ENCODE peak calls at places on chromosomes 6 and 20, in eight cellular contexts. D is MCF 10A; S is cardiac septum; M is naive thymus-derived CD4-positive, alpha-beta T cell; J is stimulated activated CD4-positive, alpha-beta T cell treated with anti-CD3 and anti-CD28 coated beads, TNF-alpha, amount 100 ng/mL, for 1 hour; K is NCI-H1694 treated with DMSO at 0.1 percent for 48 hours; Y is neural crest cell; H is mucosa of descending colon. N is an unnamed sample.

GRCh38 chr6:89776583-89777233 is 42.9 kb downstream of the MDN1 start:
- DNase-seq in Y (no peak), D (no peak), K (no peak), S (no peak), J (no peak), H (no peak), M (no peak), N (no peak)

GRCh38 chr20:47686545-47686944 is 98.7 kb downstream of the SULF2 start:
- DNase-seq in J (no peak), D (no peak), M (no peak), H (no peak), S (no peak), K (no peak), Y (no peak), N (no peak)

GRCh38 chr6:41449399-41450245 is 96.6 kb upstream of the FOXP4 start:
- DNase-seq in D (peak; percentile 22), J (no peak), Y (no peak), K (no peak), M (no peak), H (peak; percentile 87), S (no peak), N (no peak)

GRCh38 chr6:70905676-70906075 is 51.2 kb downstream of the B3GAT2 start:
- DNase-seq in D (no peak), K (no peak), H (no peak), J (no peak), S (no peak), M (no peak), Y (no peak), N (no peak)

GRCh38 chr6:157289764-157290163 is 33.6 kb downstream of the TMEM242 start:
- DNase-seq in H (no peak), S (no peak), D (no peak), M (no peak), J (no peak), K (no peak), Y (no peak), N (no peak)

GRCh38 chr6:81838031-81838430 is 85.5 kb upstream of the TENT5A start:
- DNase-seq in K (no peak), H (peak; percentile 30), M (no peak), S (no peak), Y (no peak), D (no peak), J (no peak), N (no peak)

GRCh38 chr6:44265843-44266233 is 487 bp upstream of the NFKBIE start:
- DNase-seq in J (no peak), K (no peak), M (no peak), S (no peak), H (no peak), Y (no peak), D (no peak), N (no peak)

GRCh38 chr6:41306187-41306854 is 19.8 kb upstream of the TREM1 start:
- DNase-seq in M (peak; percentile 34), H (peak; percentile 82), D (peak; percentile 72), Y (no peak), K (peak; percentile 48), J (no peak), S (no peak), N (no peak)

GRCh38 chr20:9672976-9673375 is 158.6 kb downstream of the LAMP5 start:
- DNase-seq in Y (no peak), J (no peak), D (no peak), K (no peak), H (no peak), M (no peak), S (no peak), N (no peak)

GRCh38 chr6:37059344-37060194 is 54.1 kb downstream of the FGD2 start:
- DNase-seq in K (no peak), M (no peak), J (no peak), H (peak; percentile 68), Y (peak; percentile 39), D (peak; percentile 97), S (no peak), N (no peak)

GRCh38 chr6:149488815-149489214 is 4.0 kb upstream of the ZC3H12D start:
- DNase-seq in K (no peak), Y (no peak), D (no peak), M (no peak), J (no peak), H (no peak), S (no peak), N (no peak)

GRCh38 chr6:36139431-36139830 is 9.1 kb downstream of the MAPK13 start:
- DNase-seq in K (peak; percentile 63), H (no peak), D (no peak), S (peak; percentile 62), Y (no peak), J (no peak), M (no peak), N (no peak)

GRCh38 chr6:140779991-140780596 is 1352.6 kb upstream of the GJE1 start:
- DNase-seq in K (no peak), S (no peak), D (peak; percentile 67), Y (no peak), H (no peak), J (no peak), M (no peak), N (no peak)

GRCh38 chr6:1708820-1709612 is 99.3 kb downstream of the FOXC1 start:
- DNase-seq in J (no peak), K (no peak), S (peak; percentile 81), Y (peak; percentile 8), M (no peak), D (no peak), H (no peak), N (no peak)

GRCh38 chr6:11410539-11411307 is 126.8 kb upstream of the TMEM170B start:
- DNase-seq in D (no peak), M (no peak), S (no peak), J (no peak), Y (no peak), H (no peak), K (no peak), N (no peak)

GRCh38 chr6:159973406-159973805 is 4.5 kb downstream of the IGF2R start:
- DNase-seq in M (no peak), S (no peak), D (no peak), J (no peak), K (no peak), Y (no peak), H (no peak), N (no peak)

GRCh38 chr20:47568019-47568418 is 66.3 kb downstream of the NCOA3 start:
- DNase-seq in K (no peak), D (peak; percentile 27), J (no peak), H (peak; percentile 46), S (no peak), Y (no peak), M (no peak), N (no peak)

GRCh38 chr6:165659945-165660862 is 2.8 kb downstream of the PDE10A start:
- DNase-seq in Y (no peak), S (no peak), J (no peak), K (no peak), H (no peak), D (no peak), M (no peak), N (no peak)

GRCh38 chr6:38713812-38714211 is 1.3 kb upstream of the DNAH8 start:
- DNase-seq in Y (no peak), D (no peak), S (no peak), H (peak; percentile 34), K (no peak), M (no peak), J (peak; percentile 5), N (peak; percentile 44)

GRCh38 chr20:45860573-45861011 is 3.2 kb downstream of the ZSWIM3 start:
- DNase-seq in J (no peak), D (no peak), Y (no peak), S (no peak), H (no peak), M (no peak), K (no peak), N (no peak)

GRCh38 chr6:31493875-31494694 is 3.9 kb upstream of the MICB start:
- DNase-seq in H (peak; percentile 95), M (peak; percentile 33), D (peak; percentile 86), Y (peak; percentile 81), J (peak; percentile 72), S (peak; percentile 94), K (peak; percentile 31), N (peak; percentile 81)

GRCh38 chr20:34579191-34579661 is 20.7 kb downstream of the MAP1LC3A start:
- DNase-seq in S (no peak), M (no peak), Y (no peak), D (peak; percentile 88), J (no peak), H (peak; percentile 85), K (peak; percentile 19), N (no peak)

GRCh38 chr6:111107589-111107988 is 20.3 kb downstream of the SLC16A10 start:
- DNase-seq in Y (no peak), D (no peak), K (no peak), H (no peak), J (no peak), S (no peak), M (no peak), N (no peak)

GRCh38 chr20:59063358-59064213 is 21.0 kb upstream of the PRELID3B start:
- DNase-seq in Y (no peak), D (peak; percentile 85), J (no peak), K (no peak), M (no peak), H (no peak), S (peak; percentile 86), N (no peak)

GRCh38 chr6:36349240-36349639 is 12.6 kb upstream of the BNIP5 start:
- DNase-seq in S (peak; percentile 5), M (peak; percentile 38), K (no peak), Y (no peak), D (peak; percentile 64), H (peak; percentile 81), J (no peak), N (no peak)

GRCh38 chr20:9161308-9161707 is 92.4 kb downstream of the PLCB4 start:
- DNase-seq in J (no peak), H (peak; percentile 32), D (no peak), Y (no peak), M (no peak), K (no peak), S (no peak), N (no peak)